ENCODE peak calls at places on chromosomes 2 and 18, in six cellular contexts. A, P, L, G, O and R are unnamed samples.

GRCh38 chr2:76268928-76269327 is 558.2 kb upstream of the GCFC2 start:
- DNase-seq in L (no peak), P (no peak), G (no peak), A (no peak), O (peak; percentile 25), R (no peak)

GRCh38 chr2:219452361-219453317 is 18.0 kb downstream of the SPEG start:
- DNase-seq in L (no peak), O (peak; percentile 63), G (peak; percentile 71), A (no peak), P (peak; percentile 33), R (no peak)

GRCh38 chr2:177545143-177545542 is 152.6 kb downstream of the AGPS start:
- DNase-seq in L (no peak), G (no peak), P (no peak), O (no peak), A (no peak), R (no peak)

GRCh38 chr2:159891917-159892691 is 94.1 kb upstream of the CD302 start:
- DNase-seq in O (no peak), G (peak; percentile 44), P (no peak), L (no peak), A (peak; percentile 28), R (no peak)

GRCh38 chr2:190318514-190318913 is 1.1 kb downstream of the HIBCH start:
- DNase-seq in P (no peak), O (no peak), L (no peak), G (no peak), A (no peak), R (no peak)

GRCh38 chr2:89819809-89820208 is 1128.3 kb downstream of the RPIA start:
- DNase-seq in G (no peak), L (no peak), P (no peak), A (no peak), O (no peak), R (no peak)

GRCh38 chr2:68835636-68836035 is 35.6 kb downstream of the BMP10 start:
- DNase-seq in O (no peak), P (no peak), A (no peak), L (no peak), G (no peak), R (peak; percentile 29)

GRCh38 chr2:202762546-202762945 is 109.0 kb downstream of the ICA1L start:
- DNase-seq in O (no peak), L (no peak), G (no peak), A (no peak), P (no peak), R (no peak)

GRCh38 chr2:45301307-45302010 is 292.2 kb upstream of the SIX2 start:
- DNase-seq in L (no peak), A (no peak), G (no peak), O (no peak), P (no peak), R (no peak)

GRCh38 chr18:55475916-55476315 is 112.1 kb downstream of the TCF4 start:
- DNase-seq in O (no peak), P (no peak), G (no peak), A (no peak), L (no peak), R (no peak)

GRCh38 chr18:55479656-55480420 is 108.2 kb downstream of the TCF4 start:
- DNase-seq in A (no peak), L (no peak), G (no peak), P (no peak), O (no peak), R (no peak)

GRCh38 chr18:55475467-55475866 is 112.5 kb downstream of the TCF4 start:
- DNase-seq in P (no peak), A (no peak), L (no peak), O (no peak), G (no peak), R (no peak)

GRCh38 chr18:55478301-55478660 is 109.7 kb downstream of the TCF4 start:
- DNase-seq in G (no peak), A (no peak), P (no peak), O (no peak), L (no peak), R (no peak)

DNA sequence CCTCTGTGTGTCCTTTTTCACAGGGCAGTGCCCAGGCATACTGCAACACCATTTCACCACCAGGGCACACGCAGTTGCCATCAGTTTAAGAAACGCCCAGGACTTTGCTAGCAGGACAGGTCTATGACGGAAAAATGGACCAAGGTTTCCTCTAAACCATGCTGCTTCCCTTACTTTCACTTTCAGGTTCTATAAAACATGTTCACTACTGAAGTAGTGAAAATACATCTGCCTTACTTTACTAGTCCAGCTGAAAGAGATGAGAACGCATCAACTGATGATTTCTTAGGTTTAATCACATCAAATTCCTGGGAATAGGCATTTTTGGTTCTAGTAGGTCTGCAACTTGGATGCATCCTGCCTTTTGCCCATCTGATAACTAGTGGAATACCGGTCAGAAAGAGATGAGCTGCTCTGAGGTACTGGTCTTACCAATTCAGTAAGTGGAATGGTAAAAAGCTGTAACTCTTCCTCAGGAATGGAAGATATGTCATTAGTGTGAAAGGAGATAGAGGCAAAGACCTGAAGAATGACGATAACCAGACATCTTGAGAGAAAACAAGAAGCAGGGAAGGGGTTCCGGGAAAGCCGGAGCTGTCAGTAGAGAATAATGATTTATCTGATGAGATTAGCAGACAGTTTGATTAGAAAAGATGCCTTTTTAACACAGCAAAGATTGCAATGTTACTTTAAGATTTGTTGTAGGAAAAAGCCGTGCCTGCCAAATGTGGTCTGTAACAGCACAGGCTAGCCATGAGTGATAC is 110.3 kb downstream of the TCF4 start:
- DNase-seq in A (no peak), G (no peak), O (no peak), P (no peak), L (peak; percentile 4), R (no peak)
- TF ChIP-seq CTCF in A (no peak), G (no peak), O (peak; percentile 47), P (no peak), L (no peak), R (no peak)

GRCh38 chr2:214069254-214069653 is 341.6 kb upstream of the VWC2L start:
- DNase-seq in O (peak; percentile 14), A (peak; percentile 52), G (peak; percentile 83), L (no peak), P (no peak), R (no peak)
- H3K4me3 ChIP-seq in O (peak overlapping the region; percentile 29), A (no peak overlapping the region), G (peak overlapping the region; percentile 7), L (no peak overlapping the region), P (no peak overlapping the region), R (no peak overlapping the region)

GRCh38 chr18:49377742-49378141 is 82.7 kb downstream of the DYM start:
- DNase-seq in O (no peak), A (no peak), P (no peak), G (no peak), L (no peak), R (no peak)
- TF ChIP-seq REST in O (no peak), A (no peak), P (no peak), G (no peak), L (no peak), R (no peak)

GRCh38 chr2:196592912-196593881 is 46.3 kb upstream of the CCDC150 start:
- DNase-seq in A (peak; percentile 60), G (no peak), L (no peak), P (peak; percentile 17), O (peak; percentile 90), R (peak; percentile 9)
- TF ChIP-seq CTCF in A (no peak), G (no peak), L (no peak), P (no peak), O (no peak), R (no peak)

GRCh38 chr2:240820607-240821428 is 799 bp upstream of the KIF1A start:
- DNase-seq in P (no peak), A (peak; percentile 50), G (no peak), O (peak; percentile 78), L (no peak), R (no peak)
- H3K4me3 ChIP-seq in P (no peak overlapping the region), A (peak overlapping the region; percentile 58), G (no peak overlapping the region), O (peak overlapping the region; percentile 43), L (no peak overlapping the region), R (no peak overlapping the region)